ENCODE peak calls at places on chromosomes 11 and 22, in nine cellular contexts. One of them, this sample, is unnamed.

GRCh38 chr11:129840236-129840635 is 24.6 kb downstream of the TMEM45B start:
- DNase-seq in astrocyte: no peak
- DNase-seq in T-cell: no peak
- DNase-seq in stimulated activated CD4-positive, alpha-beta T cell treated with anti-CD3 and anti-CD28 coated beads, Interleukin-4, amount 100 ng/mL, for 1 hour: no peak
- DNase-seq in stimulated activated CD8-positive, alpha-beta memory T cell treated with anti-CD3 and anti-CD28 coated beads, Interleukin-7, amount 100 ng/mL, for 1 hour: no peak
- DNase-seq in AG09319: no peak
- DNase-seq in GOT3: no peak
- DNase-seq in CD8-positive, alpha-beta memory T cell: no peak
- DNase-seq in DND-41: no peak
- DNase-seq in this sample: no peak

GRCh38 chr22:50341977-50342650 is 1.0 kb upstream of the PPP6R2 start:
- DNase-seq in AG09319: peak; percentile 51
- DNase-seq in T-cell: peak; percentile 78
- DNase-seq in DND-41: peak; percentile 88
- DNase-seq in CD8-positive, alpha-beta memory T cell: peak; percentile 91
- DNase-seq in GOT3: peak; percentile 65
- DNase-seq in stimulated activated CD4-positive, alpha-beta T cell treated with anti-CD3 and anti-CD28 coated beads, Interleukin-4, amount 100 ng/mL, for 1 hour: peak; percentile 88
- DNase-seq in astrocyte: peak; percentile 60
- DNase-seq in stimulated activated CD8-positive, alpha-beta memory T cell treated with anti-CD3 and anti-CD28 coated beads, Interleukin-7, amount 100 ng/mL, for 1 hour: peak; percentile 78
- DNase-seq in this sample: peak; percentile 88

GRCh38 chr11:71188073-71188472 is 64.3 kb downstream of the SHANK2 start:
- DNase-seq in stimulated activated CD8-positive, alpha-beta memory T cell treated with anti-CD3 and anti-CD28 coated beads, Interleukin-7, amount 100 ng/mL, for 1 hour: no peak
- DNase-seq in stimulated activated CD4-positive, alpha-beta T cell treated with anti-CD3 and anti-CD28 coated beads, Interleukin-4, amount 100 ng/mL, for 1 hour: no peak
- DNase-seq in CD8-positive, alpha-beta memory T cell: no peak
- DNase-seq in AG09319: no peak
- DNase-seq in T-cell: no peak
- DNase-seq in GOT3: no peak
- DNase-seq in DND-41: no peak
- DNase-seq in astrocyte: no peak
- DNase-seq in this sample: no peak

GRCh38 chr11:65883786-65884715 is 4.2 kb downstream of the FIBP start:
- DNase-seq in AG09319: no peak
- DNase-seq in stimulated activated CD4-positive, alpha-beta T cell treated with anti-CD3 and anti-CD28 coated beads, Interleukin-4, amount 100 ng/mL, for 1 hour: no peak
- DNase-seq in DND-41: no peak
- DNase-seq in CD8-positive, alpha-beta memory T cell: no peak
- DNase-seq in stimulated activated CD8-positive, alpha-beta memory T cell treated with anti-CD3 and anti-CD28 coated beads, Interleukin-7, amount 100 ng/mL, for 1 hour: no peak
- DNase-seq in GOT3: no peak
- DNase-seq in astrocyte: no peak
- DNase-seq in T-cell: no peak
- DNase-seq in this sample: no peak

GRCh38 chr22:25077964-25078363 is 121.7 kb upstream of the CRYBB3 start:
- DNase-seq in DND-41: no peak
- DNase-seq in AG09319: no peak
- DNase-seq in stimulated activated CD4-positive, alpha-beta T cell treated with anti-CD3 and anti-CD28 coated beads, Interleukin-4, amount 100 ng/mL, for 1 hour: no peak
- DNase-seq in T-cell: no peak
- DNase-seq in stimulated activated CD8-positive, alpha-beta memory T cell treated with anti-CD3 and anti-CD28 coated beads, Interleukin-7, amount 100 ng/mL, for 1 hour: no peak
- DNase-seq in GOT3: no peak
- DNase-seq in CD8-positive, alpha-beta memory T cell: no peak
- DNase-seq in astrocyte: no peak
- DNase-seq in this sample: no peak

GRCh38 chr11:86396403-86396802 is 21.7 kb downstream of the CCDC81 start:
- DNase-seq in DND-41: no peak
- DNase-seq in astrocyte: peak; percentile 68
- DNase-seq in CD8-positive, alpha-beta memory T cell: no peak
- DNase-seq in stimulated activated CD8-positive, alpha-beta memory T cell treated with anti-CD3 and anti-CD28 coated beads, Interleukin-7, amount 100 ng/mL, for 1 hour: no peak
- DNase-seq in stimulated activated CD4-positive, alpha-beta T cell treated with anti-CD3 and anti-CD28 coated beads, Interleukin-4, amount 100 ng/mL, for 1 hour: no peak
- DNase-seq in GOT3: no peak
- DNase-seq in AG09319: peak; percentile 11
- DNase-seq in T-cell: no peak
- DNase-seq in this sample: no peak

GRCh38 chr22:22462813-22463567 is 45.6 kb downstream of the ZNF280B start:
- DNase-seq in astrocyte: no peak
- DNase-seq in DND-41: no peak
- DNase-seq in stimulated activated CD4-positive, alpha-beta T cell treated with anti-CD3 and anti-CD28 coated beads, Interleukin-4, amount 100 ng/mL, for 1 hour: no peak
- DNase-seq in stimulated activated CD8-positive, alpha-beta memory T cell treated with anti-CD3 and anti-CD28 coated beads, Interleukin-7, amount 100 ng/mL, for 1 hour: no peak
- DNase-seq in CD8-positive, alpha-beta memory T cell: no peak
- DNase-seq in T-cell: no peak
- DNase-seq in GOT3: no peak
- DNase-seq in AG09319: no peak
- DNase-seq in this sample: no peak

GRCh38 chr11:65432686-65433582 is 10.3 kb downstream of the NEAT1 start:
- DNase-seq in CD8-positive, alpha-beta memory T cell: peak; percentile 30
- DNase-seq in GOT3: no peak
- DNase-seq in DND-41: no peak
- DNase-seq in stimulated activated CD4-positive, alpha-beta T cell treated with anti-CD3 and anti-CD28 coated beads, Interleukin-4, amount 100 ng/mL, for 1 hour: no peak
- DNase-seq in stimulated activated CD8-positive, alpha-beta memory T cell treated with anti-CD3 and anti-CD28 coated beads, Interleukin-7, amount 100 ng/mL, for 1 hour: no peak
- DNase-seq in astrocyte: no peak
- DNase-seq in AG09319: no peak
- DNase-seq in T-cell: no peak
- DNase-seq in this sample: peak; percentile 62

GRCh38 chr11:78083036-78083435 is 3.4 kb upstream of the NDUFC2 start:
- DNase-seq in CD8-positive, alpha-beta memory T cell: no peak
- DNase-seq in AG09319: no peak
- DNase-seq in GOT3: no peak
- DNase-seq in stimulated activated CD4-positive, alpha-beta T cell treated with anti-CD3 and anti-CD28 coated beads, Interleukin-4, amount 100 ng/mL, for 1 hour: no peak
- DNase-seq in astrocyte: peak; percentile 88
- DNase-seq in DND-41: no peak
- DNase-seq in T-cell: no peak
- DNase-seq in stimulated activated CD8-positive, alpha-beta memory T cell treated with anti-CD3 and anti-CD28 coated beads, Interleukin-7, amount 100 ng/mL, for 1 hour: no peak
- DNase-seq in this sample: no peak

GRCh38 chr11:111213256-111213655 is 32.3 kb upstream of the POU2AF2 start:
- DNase-seq in astrocyte: peak; percentile 33
- DNase-seq in DND-41: no peak
- DNase-seq in stimulated activated CD8-positive, alpha-beta memory T cell treated with anti-CD3 and anti-CD28 coated beads, Interleukin-7, amount 100 ng/mL, for 1 hour: no peak
- DNase-seq in GOT3: no peak
- DNase-seq in CD8-positive, alpha-beta memory T cell: no peak
- DNase-seq in AG09319: no peak
- DNase-seq in T-cell: no peak
- DNase-seq in stimulated activated CD4-positive, alpha-beta T cell treated with anti-CD3 and anti-CD28 coated beads, Interleukin-4, amount 100 ng/mL, for 1 hour: no peak
- DNase-seq in this sample: no peak

GRCh38 chr22:22576244-22576988 is 17.4 kb upstream of the PRAME start:
- DNase-seq in astrocyte: no peak
- DNase-seq in DND-41: peak; percentile 60
- DNase-seq in CD8-positive, alpha-beta memory T cell: no peak
- DNase-seq in AG09319: no peak
- DNase-seq in stimulated activated CD8-positive, alpha-beta memory T cell treated with anti-CD3 and anti-CD28 coated beads, Interleukin-7, amount 100 ng/mL, for 1 hour: no peak
- DNase-seq in T-cell: no peak
- DNase-seq in GOT3: no peak
- DNase-seq in stimulated activated CD4-positive, alpha-beta T cell treated with anti-CD3 and anti-CD28 coated beads, Interleukin-4, amount 100 ng/mL, for 1 hour: peak; percentile 34
- DNase-seq in this sample: no peak

GRCh38 chr11:92941676-92942571 is 27.5 kb upstream of the MTNR1B start:
- DNase-seq in stimulated activated CD8-positive, alpha-beta memory T cell treated with anti-CD3 and anti-CD28 coated beads, Interleukin-7, amount 100 ng/mL, for 1 hour: no peak
- DNase-seq in AG09319: peak; percentile 5
- DNase-seq in DND-41: no peak
- DNase-seq in astrocyte: peak; percentile 10
- DNase-seq in CD8-positive, alpha-beta memory T cell: no peak
- DNase-seq in T-cell: no peak
- DNase-seq in stimulated activated CD4-positive, alpha-beta T cell treated with anti-CD3 and anti-CD28 coated beads, Interleukin-4, amount 100 ng/mL, for 1 hour: no peak
- DNase-seq in GOT3: no peak
- DNase-seq in this sample: no peak

GRCh38 chr11:33690290-33691050 is 10.2 kb downstream of the C11orf91 start:
- DNase-seq in CD8-positive, alpha-beta memory T cell: no peak
- DNase-seq in T-cell: no peak
- DNase-seq in astrocyte: peak; percentile 100
- DNase-seq in stimulated activated CD4-positive, alpha-beta T cell treated with anti-CD3 and anti-CD28 coated beads, Interleukin-4, amount 100 ng/mL, for 1 hour: no peak
- DNase-seq in GOT3: peak; percentile 57
- DNase-seq in stimulated activated CD8-positive, alpha-beta memory T cell treated with anti-CD3 and anti-CD28 coated beads, Interleukin-7, amount 100 ng/mL, for 1 hour: no peak
- DNase-seq in DND-41: no peak
- DNase-seq in AG09319: peak; percentile 76
- DNase-seq in this sample: no peak

GRCh38 chr22:45261407-45262088 is 20.9 kb upstream of the KIAA0930 start:
- DNase-seq in T-cell: no peak
- DNase-seq in DND-41: no peak
- DNase-seq in AG09319: no peak
- DNase-seq in CD8-positive, alpha-beta memory T cell: no peak
- DNase-seq in astrocyte: no peak
- DNase-seq in GOT3: no peak
- DNase-seq in stimulated activated CD4-positive, alpha-beta T cell treated with anti-CD3 and anti-CD28 coated beads, Interleukin-4, amount 100 ng/mL, for 1 hour: no peak
- DNase-seq in stimulated activated CD8-positive, alpha-beta memory T cell treated with anti-CD3 and anti-CD28 coated beads, Interleukin-7, amount 100 ng/mL, for 1 hour: no peak
- DNase-seq in this sample: no peak

GRCh38 chr11:19742595-19743292 is 30.1 kb downstream of the NAV2 start:
- DNase-seq in CD8-positive, alpha-beta memory T cell: peak; percentile 79
- DNase-seq in stimulated activated CD4-positive, alpha-beta T cell treated with anti-CD3 and anti-CD28 coated beads, Interleukin-4, amount 100 ng/mL, for 1 hour: peak; percentile 64
- DNase-seq in DND-41: peak; percentile 53
- DNase-seq in astrocyte: peak; percentile 48
- DNase-seq in GOT3: no peak
- DNase-seq in AG09319: peak; percentile 56
- DNase-seq in stimulated activated CD8-positive, alpha-beta memory T cell treated with anti-CD3 and anti-CD28 coated beads, Interleukin-7, amount 100 ng/mL, for 1 hour: peak; percentile 24
- DNase-seq in T-cell: peak; percentile 37
- DNase-seq in this sample: peak; percentile 25

GRCh38 chr11:121328967-121329653 is 36.5 kb downstream of the SC5D start:
- DNase-seq in stimulated activated CD8-positive, alpha-beta memory T cell treated with anti-CD3 and anti-CD28 coated beads, Interleukin-7, amount 100 ng/mL, for 1 hour: no peak
- DNase-seq in astrocyte: no peak
- DNase-seq in DND-41: peak; percentile 43
- DNase-seq in GOT3: no peak
- DNase-seq in CD8-positive, alpha-beta memory T cell: no peak
- DNase-seq in stimulated activated CD4-positive, alpha-beta T cell treated with anti-CD3 and anti-CD28 coated beads, Interleukin-4, amount 100 ng/mL, for 1 hour: no peak
- DNase-seq in T-cell: no peak
- DNase-seq in AG09319: no peak
- DNase-seq in this sample: peak; percentile 9

GRCh38 chr22:28052818-28053217 is 133.8 kb upstream of the PITPNB start:
- DNase-seq in stimulated activated CD8-positive, alpha-beta memory T cell treated with anti-CD3 and anti-CD28 coated beads, Interleukin-7, amount 100 ng/mL, for 1 hour: no peak
- DNase-seq in AG09319: no peak
- DNase-seq in CD8-positive, alpha-beta memory T cell: no peak
- DNase-seq in DND-41: no peak
- DNase-seq in T-cell: no peak
- DNase-seq in astrocyte: no peak
- DNase-seq in GOT3: no peak
- DNase-seq in stimulated activated CD4-positive, alpha-beta T cell treated with anti-CD3 and anti-CD28 coated beads, Interleukin-4, amount 100 ng/mL, for 1 hour: no peak
- DNase-seq in this sample: no peak

GRCh38 chr11:13166036-13166435 is 111.6 kb upstream of the BMAL1 start:
- DNase-seq in DND-41: no peak
- DNase-seq in stimulated activated CD8-positive, alpha-beta memory T cell treated with anti-CD3 and anti-CD28 coated beads, Interleukin-7, amount 100 ng/mL, for 1 hour: no peak
- DNase-seq in GOT3: no peak
- DNase-seq in astrocyte: peak; percentile 47
- DNase-seq in CD8-positive, alpha-beta memory T cell: no peak
- DNase-seq in AG09319: no peak
- DNase-seq in T-cell: no peak
- DNase-seq in stimulated activated CD4-positive, alpha-beta T cell treated with anti-CD3 and anti-CD28 coated beads, Interleukin-4, amount 100 ng/mL, for 1 hour: no peak
- DNase-seq in this sample: no peak

This sample was measured in naive thymus-derived CD4-positive, alpha-beta T cell.